ENCODE peak calls at places on chromosomes 13 and 19, in ten cellular contexts. One of them, this sample, is unnamed.

GRCh38 chr19:19528721-19529490 is at the start of gene YJEFN3:
- DNase-seq in heart right ventricle: no peak
- DNase-seq in colonic mucosa: no peak
- DNase-seq in fibroblast of lung: peak
- DNase-seq in CD4-positive, CD25-positive, alpha-beta regulatory T cell: no peak
- DNase-seq in kidney epithelial cell: no peak
- DNase-seq in body of pancreas: no peak
- DNase-seq in bronchial epithelial cell: no peak
- DNase-seq in CD8-positive, alpha-beta memory T cell: no peak
- DNase-seq in psoas muscle: no peak
- DNase-seq in this sample: no peak

GRCh38 chr19:33225458-33225925 is at the start of gene SLC7A10:
- DNase-seq in bronchial epithelial cell: no peak
- DNase-seq in body of pancreas: no peak
- DNase-seq in CD4-positive, CD25-positive, alpha-beta regulatory T cell: no peak
- DNase-seq in kidney epithelial cell: no peak
- DNase-seq in CD8-positive, alpha-beta memory T cell: no peak
- DNase-seq in psoas muscle: no peak
- DNase-seq in heart right ventricle: no peak
- DNase-seq in fibroblast of lung: no peak
- DNase-seq in colonic mucosa: no peak
- DNase-seq in this sample: no peak

GRCh38 chr13:77507931-77508776 is 27.4 kb upstream of the SCEL start:
- DNase-seq in psoas muscle: no peak
- DNase-seq in heart right ventricle: no peak
- DNase-seq in kidney epithelial cell: peak
- DNase-seq in CD4-positive, CD25-positive, alpha-beta regulatory T cell: no peak
- DNase-seq in colonic mucosa: no peak
- DNase-seq in body of pancreas: no peak
- DNase-seq in fibroblast of lung: peak
- DNase-seq in bronchial epithelial cell: peak
- DNase-seq in CD8-positive, alpha-beta memory T cell: no peak
- DNase-seq in this sample: no peak

GRCh38 chr19:55158848-55159793 is 1.6 kb upstream of the TNNI3 start:
- DNase-seq in bronchial epithelial cell: peak
- DNase-seq in CD4-positive, CD25-positive, alpha-beta regulatory T cell: no peak
- DNase-seq in body of pancreas: no peak
- DNase-seq in kidney epithelial cell: no peak
- DNase-seq in fibroblast of lung: no peak
- DNase-seq in CD8-positive, alpha-beta memory T cell: no peak
- DNase-seq in colonic mucosa: no peak
- DNase-seq in psoas muscle: peak
- DNase-seq in heart right ventricle: peak
- DNase-seq in this sample: no peak

GRCh38 chr13:24861617-24862362 is 97.8 kb downstream of the RNF17 start:
- DNase-seq in colonic mucosa: no peak
- DNase-seq in fibroblast of lung: no peak
- DNase-seq in kidney epithelial cell: no peak
- DNase-seq in body of pancreas: no peak
- DNase-seq in CD4-positive, CD25-positive, alpha-beta regulatory T cell: no peak
- DNase-seq in bronchial epithelial cell: no peak
- DNase-seq in CD8-positive, alpha-beta memory T cell: no peak
- DNase-seq in psoas muscle: no peak
- DNase-seq in heart right ventricle: no peak
- DNase-seq in this sample: no peak

GRCh38 chr13:45783346-45784043 is 68.1 kb downstream of the SIAH3 start:
- DNase-seq in bronchial epithelial cell: no peak
- DNase-seq in CD8-positive, alpha-beta memory T cell: no peak
- DNase-seq in fibroblast of lung: no peak
- DNase-seq in body of pancreas: no peak
- DNase-seq in colonic mucosa: no peak
- DNase-seq in kidney epithelial cell: no peak
- DNase-seq in psoas muscle: no peak
- DNase-seq in heart right ventricle: no peak
- DNase-seq in CD4-positive, CD25-positive, alpha-beta regulatory T cell: no peak
- DNase-seq in this sample: no peak

GRCh38 chr19:41620171-41620570 is 6.7 kb downstream of the CEACAM4 start:
- DNase-seq in psoas muscle: no peak
- DNase-seq in fibroblast of lung: no peak
- DNase-seq in bronchial epithelial cell: no peak
- DNase-seq in body of pancreas: no peak
- DNase-seq in kidney epithelial cell: no peak
- DNase-seq in colonic mucosa: no peak
- DNase-seq in heart right ventricle: no peak
- DNase-seq in CD4-positive, CD25-positive, alpha-beta regulatory T cell: no peak
- DNase-seq in CD8-positive, alpha-beta memory T cell: no peak
- DNase-seq in this sample: no peak

GRCh38 chr13:36718686-36719085 is 44.9 kb downstream of the SERTM1 start:
- DNase-seq in psoas muscle: no peak
- DNase-seq in heart right ventricle: no peak
- DNase-seq in CD8-positive, alpha-beta memory T cell: no peak
- DNase-seq in body of pancreas: no peak
- DNase-seq in bronchial epithelial cell: no peak
- DNase-seq in kidney epithelial cell: no peak
- DNase-seq in colonic mucosa: no peak
- DNase-seq in fibroblast of lung: peak
- DNase-seq in CD4-positive, CD25-positive, alpha-beta regulatory T cell: no peak
- DNase-seq in this sample: no peak

GRCh38 chr19:8252922-8253589 is 43.9 kb downstream of the CERS4 start:
- DNase-seq in CD8-positive, alpha-beta memory T cell: peak
- DNase-seq in heart right ventricle: peak
- DNase-seq in CD4-positive, CD25-positive, alpha-beta regulatory T cell: peak
- DNase-seq in colonic mucosa: peak
- DNase-seq in fibroblast of lung: peak
- DNase-seq in bronchial epithelial cell: peak
- DNase-seq in psoas muscle: peak
- DNase-seq in kidney epithelial cell: peak
- DNase-seq in body of pancreas: peak
- DNase-seq in this sample: peak

GRCh38 chr19:29682236-29682895 is 17.1 kb downstream of the PLEKHF1 start:
- DNase-seq in bronchial epithelial cell: no peak
- DNase-seq in colonic mucosa: no peak
- DNase-seq in kidney epithelial cell: no peak
- DNase-seq in fibroblast of lung: no peak
- DNase-seq in CD8-positive, alpha-beta memory T cell: no peak
- DNase-seq in psoas muscle: no peak
- DNase-seq in CD4-positive, CD25-positive, alpha-beta regulatory T cell: no peak
- DNase-seq in heart right ventricle: no peak
- DNase-seq in body of pancreas: no peak
- DNase-seq in this sample: no peak

GRCh38 chr13:80528733-80529132 is 187.8 kb upstream of the SPRY2 start:
- DNase-seq in body of pancreas: no peak
- DNase-seq in kidney epithelial cell: no peak
- DNase-seq in heart right ventricle: no peak
- DNase-seq in bronchial epithelial cell: no peak
- DNase-seq in fibroblast of lung: no peak
- DNase-seq in CD4-positive, CD25-positive, alpha-beta regulatory T cell: no peak
- DNase-seq in colonic mucosa: no peak
- DNase-seq in CD8-positive, alpha-beta memory T cell: no peak
- DNase-seq in psoas muscle: no peak
- DNase-seq in this sample: no peak

GRCh38 chr13:80529734-80530133 is 188.8 kb upstream of the SPRY2 start:
- DNase-seq in CD8-positive, alpha-beta memory T cell: no peak
- DNase-seq in CD4-positive, CD25-positive, alpha-beta regulatory T cell: no peak
- DNase-seq in psoas muscle: no peak
- DNase-seq in heart right ventricle: no peak
- DNase-seq in colonic mucosa: no peak
- DNase-seq in fibroblast of lung: peak
- DNase-seq in body of pancreas: no peak
- DNase-seq in kidney epithelial cell: no peak
- DNase-seq in bronchial epithelial cell: peak
- DNase-seq in this sample: no peak

GRCh38 chr13:80530902-80531301 is 190.0 kb upstream of the SPRY2 start:
- DNase-seq in kidney epithelial cell: no peak
- DNase-seq in colonic mucosa: no peak
- DNase-seq in bronchial epithelial cell: no peak
- DNase-seq in body of pancreas: no peak
- DNase-seq in psoas muscle: no peak
- DNase-seq in heart right ventricle: no peak
- DNase-seq in CD8-positive, alpha-beta memory T cell: no peak
- DNase-seq in fibroblast of lung: no peak
- DNase-seq in CD4-positive, CD25-positive, alpha-beta regulatory T cell: no peak
- DNase-seq in this sample: no peak

GRCh38 chr13:80527400-80527799 is 186.5 kb upstream of the SPRY2 start:
- DNase-seq in bronchial epithelial cell: no peak
- DNase-seq in body of pancreas: no peak
- DNase-seq in heart right ventricle: no peak
- DNase-seq in psoas muscle: no peak
- DNase-seq in CD4-positive, CD25-positive, alpha-beta regulatory T cell: no peak
- DNase-seq in colonic mucosa: no peak
- DNase-seq in CD8-positive, alpha-beta memory T cell: no peak
- DNase-seq in fibroblast of lung: no peak
- DNase-seq in kidney epithelial cell: no peak
- DNase-seq in this sample: no peak

GRCh38 chr13:80533175-80533574 is 192.2 kb upstream of the SPRY2 start:
- DNase-seq in CD4-positive, CD25-positive, alpha-beta regulatory T cell: no peak
- DNase-seq in kidney epithelial cell: no peak
- DNase-seq in heart right ventricle: no peak
- DNase-seq in colonic mucosa: no peak
- DNase-seq in CD8-positive, alpha-beta memory T cell: no peak
- DNase-seq in psoas muscle: no peak
- DNase-seq in body of pancreas: no peak
- DNase-seq in fibroblast of lung: no peak
- DNase-seq in bronchial epithelial cell: no peak
- DNase-seq in this sample: no peak
- H3K4me3 ChIP-seq in CD4-positive, CD25-positive, alpha-beta regulatory T cell: no peak
- H3K4me3 ChIP-seq in kidney epithelial cell: no peak
- H3K4me3 ChIP-seq in heart right ventricle: no peak
- H3K4me3 ChIP-seq in colonic mucosa: no peak
- H3K4me3 ChIP-seq in CD8-positive, alpha-beta memory T cell: no peak
- H3K4me3 ChIP-seq in psoas muscle: no peak
- H3K4me3 ChIP-seq in body of pancreas: no peak
- H3K4me3 ChIP-seq in fibroblast of lung: no peak
- H3K4me3 ChIP-seq in bronchial epithelial cell: no peak
- H3K4me3 ChIP-seq in this sample: no peak

GRCh38 chr19:17999685-18000479 is 8.1 kb upstream of the ARRDC2 start:
- DNase-seq in bronchial epithelial cell: no peak
- DNase-seq in body of pancreas: no peak
- DNase-seq in heart right ventricle: no peak
- DNase-seq in colonic mucosa: no peak
- DNase-seq in kidney epithelial cell: no peak
- DNase-seq in CD8-positive, alpha-beta memory T cell: no peak
- DNase-seq in fibroblast of lung: no peak
- DNase-seq in psoas muscle: no peak
- DNase-seq in CD4-positive, CD25-positive, alpha-beta regulatory T cell: no peak
- DNase-seq in this sample: no peak
- H3K4me3 ChIP-seq in bronchial epithelial cell: no peak
- H3K4me3 ChIP-seq in body of pancreas: no peak
- H3K4me3 ChIP-seq in heart right ventricle: peak
- H3K4me3 ChIP-seq in colonic mucosa: no peak
- H3K4me3 ChIP-seq in kidney epithelial cell: no peak
- H3K4me3 ChIP-seq in CD8-positive, alpha-beta memory T cell: peak
- H3K4me3 ChIP-seq in fibroblast of lung: no peak
- H3K4me3 ChIP-seq in psoas muscle: no peak
- H3K4me3 ChIP-seq in CD4-positive, CD25-positive, alpha-beta regulatory T cell: peak
- H3K4me3 ChIP-seq in this sample: no peak

GRCh38 chr13:98576215-98576945 is 527 bp downstream of the STK24 start:
- DNase-seq in psoas muscle: peak
- DNase-seq in bronchial epithelial cell: no peak
- DNase-seq in heart right ventricle: peak
- DNase-seq in colonic mucosa: peak
- DNase-seq in body of pancreas: peak
- DNase-seq in CD4-positive, CD25-positive, alpha-beta regulatory T cell: peak
- DNase-seq in fibroblast of lung: peak
- DNase-seq in kidney epithelial cell: no peak
- DNase-seq in CD8-positive, alpha-beta memory T cell: peak
- DNase-seq in this sample: peak

GRCh38 chr13:98575876-98576214 is 1.1 kb downstream of the STK24 start:
- DNase-seq in fibroblast of lung: no peak
- DNase-seq in psoas muscle: no peak
- DNase-seq in body of pancreas: no peak
- DNase-seq in heart right ventricle: no peak
- DNase-seq in kidney epithelial cell: no peak
- DNase-seq in colonic mucosa: no peak
- DNase-seq in CD8-positive, alpha-beta memory T cell: no peak
- DNase-seq in CD4-positive, CD25-positive, alpha-beta regulatory T cell: no peak
- DNase-seq in bronchial epithelial cell: no peak
- DNase-seq in this sample: peak

GRCh38 chr13:98575009-98575866 is 1.7 kb downstream of the STK24 start:
- DNase-seq in kidney epithelial cell: no peak
- DNase-seq in bronchial epithelial cell: no peak
- DNase-seq in colonic mucosa: no peak
- DNase-seq in fibroblast of lung: peak
- DNase-seq in psoas muscle: no peak
- DNase-seq in body of pancreas: no peak
- DNase-seq in CD8-positive, alpha-beta memory T cell: no peak
- DNase-seq in heart right ventricle: no peak
- DNase-seq in CD4-positive, CD25-positive, alpha-beta regulatory T cell: no peak
- DNase-seq in this sample: peak

GRCh38 chr13:98570929-98571372 is 6.0 kb downstream of the STK24 start:
- DNase-seq in colonic mucosa: peak
- DNase-seq in fibroblast of lung: peak
- DNase-seq in kidney epithelial cell: peak
- DNase-seq in bronchial epithelial cell: peak
- DNase-seq in body of pancreas: peak
- DNase-seq in psoas muscle: no peak
- DNase-seq in CD4-positive, CD25-positive, alpha-beta regulatory T cell: peak
- DNase-seq in heart right ventricle: no peak
- DNase-seq in CD8-positive, alpha-beta memory T cell: peak
- DNase-seq in this sample: peak

GRCh38 chr13:98571955-98572662 is 4.8 kb downstream of the STK24 start:
- DNase-seq in fibroblast of lung: peak
- DNase-seq in CD8-positive, alpha-beta memory T cell: no peak
- DNase-seq in bronchial epithelial cell: peak
- DNase-seq in heart right ventricle: no peak
- DNase-seq in kidney epithelial cell: no peak
- DNase-seq in CD4-positive, CD25-positive, alpha-beta regulatory T cell: no peak
- DNase-seq in body of pancreas: no peak
- DNase-seq in psoas muscle: peak
- DNase-seq in colonic mucosa: peak
- DNase-seq in this sample: peak
- H3K4me3 ChIP-seq in fibroblast of lung: no peak
- H3K4me3 ChIP-seq in CD8-positive, alpha-beta memory T cell: peak
- H3K4me3 ChIP-seq in bronchial epithelial cell: no peak
- H3K4me3 ChIP-seq in heart right ventricle: no peak
- H3K4me3 ChIP-seq in kidney epithelial cell: no peak
- H3K4me3 ChIP-seq in CD4-positive, CD25-positive, alpha-beta regulatory T cell: peak
- H3K4me3 ChIP-seq in body of pancreas: no peak
- H3K4me3 ChIP-seq in psoas muscle: no peak
- H3K4me3 ChIP-seq in colonic mucosa: no peak
- H3K4me3 ChIP-seq in this sample: peak

DNA sequence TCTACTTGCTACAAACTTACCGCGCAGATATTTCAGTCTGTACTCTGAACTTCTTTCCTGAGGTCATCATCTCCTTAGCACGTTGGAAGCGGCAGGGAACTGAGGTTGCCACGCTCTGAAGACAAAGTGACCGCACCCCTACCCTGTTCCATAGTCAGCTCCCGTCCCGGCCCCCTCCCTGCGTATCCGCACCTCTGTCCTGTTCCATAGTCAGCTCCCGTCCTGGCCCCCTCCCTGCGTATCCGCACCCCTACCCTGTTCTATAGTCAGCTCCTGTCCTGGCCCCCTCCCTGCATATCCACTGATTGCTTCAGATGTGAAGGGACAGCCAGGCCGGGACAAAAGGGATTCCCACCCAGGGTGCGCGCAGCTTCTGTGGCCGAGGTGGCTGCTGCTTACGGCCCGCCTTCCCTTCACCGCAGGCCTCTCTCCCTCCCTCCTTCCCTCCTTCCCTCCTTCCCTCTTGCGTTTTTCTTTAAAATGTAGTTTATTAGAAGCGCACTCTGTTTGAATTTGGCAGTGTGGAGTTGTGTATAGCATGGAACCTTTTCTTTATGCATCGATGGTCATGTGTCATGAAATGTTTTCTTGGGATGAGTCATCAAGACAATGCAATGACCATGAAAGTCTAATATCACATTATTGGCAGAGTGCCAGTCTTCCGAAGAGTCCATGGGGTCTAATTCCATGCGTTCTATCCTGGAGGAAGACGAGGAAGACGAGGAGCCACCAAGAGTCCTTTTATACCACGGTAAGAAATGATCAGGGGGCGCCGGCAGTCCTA is 21.9 kb upstream of the NDUFS7 start:
- DNase-seq in heart right ventricle: no peak
- DNase-seq in colonic mucosa: no peak
- DNase-seq in kidney epithelial cell: peak
- DNase-seq in fibroblast of lung: peak
- DNase-seq in CD4-positive, CD25-positive, alpha-beta regulatory T cell: no peak
- DNase-seq in body of pancreas: no peak
- DNase-seq in CD8-positive, alpha-beta memory T cell: no peak
- DNase-seq in psoas muscle: no peak
- DNase-seq in bronchial epithelial cell: peak
- DNase-seq in this sample: no peak
- H3K4me3 ChIP-seq in heart right ventricle: peak
- H3K4me3 ChIP-seq in colonic mucosa: no peak
- H3K4me3 ChIP-seq in kidney epithelial cell: no peak
- H3K4me3 ChIP-seq in fibroblast of lung: peak
- H3K4me3 ChIP-seq in CD4-positive, CD25-positive, alpha-beta regulatory T cell: no peak
- H3K4me3 ChIP-seq in body of pancreas: no peak
- H3K4me3 ChIP-seq in CD8-positive, alpha-beta memory T cell: no peak
- H3K4me3 ChIP-seq in psoas muscle: peak
- H3K4me3 ChIP-seq in bronchial epithelial cell: no peak
- H3K4me3 ChIP-seq in this sample: no peak

This sample was measured in MM.1S.